ENCODE peak calls at places on chromosome 15, in six cellular contexts. One of them, this sample, is unnamed.

GRCh38 chr15:57387644-57388076 is 11.4 kb downstream of the CGNL1 start:
- DNase-seq in fibroblast of lung: no peak
- DNase-seq in CD14-positive monocyte: no peak
- DNase-seq in breast epithelium: no peak
- DNase-seq in H9: peak
- DNase-seq in A549: no peak
- DNase-seq in this sample: no peak

GRCh38 chr15:35557012-35557411 is 11.0 kb upstream of the DPH6 start:
- DNase-seq in fibroblast of lung: no peak
- DNase-seq in CD14-positive monocyte: no peak
- DNase-seq in breast epithelium: no peak
- DNase-seq in H9: no peak
- DNase-seq in A549: no peak
- DNase-seq in this sample: no peak

GRCh38 chr15:31453558-31454318 is 127.1 kb downstream of the KLF13 start:
- DNase-seq in fibroblast of lung: no peak
- DNase-seq in CD14-positive monocyte: no peak
- DNase-seq in breast epithelium: no peak
- DNase-seq in H9: peak
- DNase-seq in A549: no peak
- DNase-seq in this sample: no peak

GRCh38 chr15:90402230-90402629 is 14.2 kb downstream of the IQGAP1 start:
- DNase-seq in fibroblast of lung: peak
- DNase-seq in CD14-positive monocyte: peak
- DNase-seq in breast epithelium: peak
- DNase-seq in H9: no peak
- DNase-seq in A549: no peak
- DNase-seq in this sample: peak

GRCh38 chr15:50813865-50814264 is 48.4 kb upstream of the SPPL2A start:
- DNase-seq in fibroblast of lung: no peak
- DNase-seq in CD14-positive monocyte: no peak
- DNase-seq in breast epithelium: no peak
- DNase-seq in H9: no peak
- DNase-seq in A549: no peak
- DNase-seq in this sample: no peak

GRCh38 chr15:69160976-69161877 is 792 bp downstream of the GLCE start:
- DNase-seq in fibroblast of lung: peak
- DNase-seq in CD14-positive monocyte: no peak
- DNase-seq in breast epithelium: no peak
- DNase-seq in H9: peak
- DNase-seq in A549: peak
- DNase-seq in this sample: peak

GRCh38 chr15:80265021-80265420 is 13.0 kb upstream of the CTXND1 start:
- DNase-seq in fibroblast of lung: no peak
- DNase-seq in CD14-positive monocyte: no peak
- DNase-seq in breast epithelium: no peak
- DNase-seq in H9: no peak
- DNase-seq in A549: no peak
- DNase-seq in this sample: no peak

GRCh38 chr15:73949496-73949895 is 23.2 kb downstream of the LOXL1 start:
- DNase-seq in fibroblast of lung: no peak
- DNase-seq in CD14-positive monocyte: no peak
- DNase-seq in breast epithelium: no peak
- DNase-seq in H9: no peak
- DNase-seq in A549: no peak
- DNase-seq in this sample: peak

GRCh38 chr15:76994971-76995945 is at the start of gene PSTPIP1:
- DNase-seq in fibroblast of lung: no peak
- DNase-seq in CD14-positive monocyte: peak
- DNase-seq in breast epithelium: no peak
- DNase-seq in H9: no peak
- DNase-seq in A549: no peak
- DNase-seq in this sample: peak

GRCh38 chr15:34038404-34039179 is 412 bp downstream of the AVEN start:
- DNase-seq in fibroblast of lung: peak
- DNase-seq in CD14-positive monocyte: no peak
- DNase-seq in breast epithelium: peak
- DNase-seq in H9: peak
- DNase-seq in A549: peak
- DNase-seq in this sample: peak

GRCh38 chr15:77419050-77419835 is 661 bp downstream of the PEAK1 start:
- DNase-seq in fibroblast of lung: peak
- DNase-seq in CD14-positive monocyte: no peak
- DNase-seq in breast epithelium: peak
- DNase-seq in H9: peak
- DNase-seq in A549: peak
- DNase-seq in this sample: peak

GRCh38 chr15:85003593-85004312 is 22.1 kb downstream of the PDE8A start:
- DNase-seq in fibroblast of lung: no peak
- DNase-seq in CD14-positive monocyte: peak
- DNase-seq in breast epithelium: no peak
- DNase-seq in H9: no peak
- DNase-seq in A549: no peak
- DNase-seq in this sample: no peak

GRCh38 chr15:27485265-27485664 is 514.3 kb downstream of the GABRG3 start:
- DNase-seq in fibroblast of lung: no peak
- DNase-seq in CD14-positive monocyte: no peak
- DNase-seq in breast epithelium: no peak
- DNase-seq in H9: no peak
- DNase-seq in A549: no peak
- DNase-seq in this sample: no peak

GRCh38 chr15:77774350-77774749 is 141.6 kb upstream of the LINGO1 start:
- DNase-seq in fibroblast of lung: no peak
- DNase-seq in CD14-positive monocyte: no peak
- DNase-seq in breast epithelium: no peak
- DNase-seq in H9: no peak
- DNase-seq in A549: no peak
- DNase-seq in this sample: no peak

GRCh38 chr15:75927601-75928000 is 23.9 kb downstream of the FBXO22 start:
- DNase-seq in fibroblast of lung: peak
- DNase-seq in CD14-positive monocyte: no peak
- DNase-seq in breast epithelium: no peak
- DNase-seq in H9: no peak
- DNase-seq in A549: no peak
- DNase-seq in this sample: no peak

GRCh38 chr15:48965972-48966371 is 2.3 kb upstream of the SHC4 start:
- DNase-seq in fibroblast of lung: peak
- DNase-seq in CD14-positive monocyte: no peak
- DNase-seq in breast epithelium: no peak
- DNase-seq in H9: no peak
- DNase-seq in A549: peak
- DNase-seq in this sample: no peak

GRCh38 chr15:74024687-74025086 is 30.2 kb downstream of the PML start:
- DNase-seq in fibroblast of lung: no peak
- DNase-seq in CD14-positive monocyte: no peak
- DNase-seq in breast epithelium: no peak
- DNase-seq in H9: no peak
- DNase-seq in A549: no peak
- DNase-seq in this sample: peak

GRCh38 chr15:73318463-73319351 is 50.1 kb downstream of the HCN4 start:
- DNase-seq in fibroblast of lung: peak
- DNase-seq in CD14-positive monocyte: no peak
- DNase-seq in breast epithelium: no peak
- DNase-seq in H9: peak
- DNase-seq in A549: no peak
- DNase-seq in this sample: no peak

GRCh38 chr15:40273428-40273827 is 9.4 kb downstream of the ANKRD63 start:
- DNase-seq in fibroblast of lung: no peak
- DNase-seq in CD14-positive monocyte: no peak
- DNase-seq in breast epithelium: no peak
- DNase-seq in H9: no peak
- DNase-seq in A549: no peak
- DNase-seq in this sample: no peak

GRCh38 chr15:40275954-40276353 is 6.9 kb downstream of the ANKRD63 start:
- DNase-seq in fibroblast of lung: no peak
- DNase-seq in CD14-positive monocyte: no peak
- DNase-seq in breast epithelium: no peak
- DNase-seq in H9: no peak
- DNase-seq in A549: no peak
- DNase-seq in this sample: peak

GRCh38 chr15:40272713-40273056 is 10.2 kb downstream of the ANKRD63 start:
- DNase-seq in fibroblast of lung: no peak
- DNase-seq in CD14-positive monocyte: no peak
- DNase-seq in breast epithelium: no peak
- DNase-seq in H9: no peak
- DNase-seq in A549: peak
- DNase-seq in this sample: no peak

GRCh38 chr15:40275491-40275890 is 7.4 kb downstream of the ANKRD63 start:
- DNase-seq in fibroblast of lung: no peak
- DNase-seq in CD14-positive monocyte: no peak
- DNase-seq in breast epithelium: no peak
- DNase-seq in H9: no peak
- DNase-seq in A549: no peak
- DNase-seq in this sample: no peak

DNA sequence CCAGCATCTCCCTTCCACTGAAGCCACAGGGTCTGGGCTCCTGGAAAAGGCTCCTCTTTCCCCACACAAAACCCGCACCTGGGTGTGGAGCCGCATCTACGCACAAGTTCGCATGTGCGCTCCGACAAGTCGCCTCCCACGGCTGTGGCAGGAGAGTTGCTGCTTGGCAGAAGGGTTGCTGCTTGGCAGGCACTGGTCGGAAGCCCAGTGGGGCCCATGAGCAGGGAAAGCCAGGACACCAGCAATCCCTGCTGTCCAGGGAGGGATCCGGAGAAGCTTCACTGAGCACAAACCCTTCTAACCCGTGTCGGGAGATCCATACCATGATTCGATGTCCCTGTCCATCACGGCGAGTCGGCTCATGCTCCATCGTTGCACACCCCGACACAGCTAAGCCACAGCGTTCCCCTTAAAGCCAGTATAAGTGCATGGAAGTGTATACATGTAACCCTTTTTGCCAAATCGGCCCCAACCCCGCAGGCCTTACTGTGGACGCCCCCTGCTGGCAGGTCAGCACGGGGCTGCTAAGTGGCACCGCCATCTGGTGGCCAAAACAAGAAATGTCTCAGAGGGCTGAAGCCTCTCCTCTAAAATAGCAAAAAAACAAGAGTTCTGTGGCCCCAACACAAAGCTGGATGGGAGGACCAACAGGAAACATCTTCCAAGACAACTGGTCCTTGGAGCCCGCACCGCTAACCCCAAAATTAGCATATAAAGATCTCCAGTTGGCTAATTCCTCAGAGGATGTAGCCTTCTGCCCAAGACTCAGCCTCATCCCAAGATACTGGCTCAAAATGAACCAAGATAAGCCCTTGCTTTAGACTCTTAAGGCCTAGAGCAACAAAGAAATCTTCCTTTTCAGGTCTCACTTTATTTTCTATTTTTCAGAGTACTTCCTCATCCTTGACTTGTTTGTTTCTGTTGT is 8.3 kb downstream of the ANKRD63 start:
- DNase-seq in fibroblast of lung: peak
- DNase-seq in CD14-positive monocyte: peak
- DNase-seq in breast epithelium: peak
- DNase-seq in H9: peak
- DNase-seq in A549: peak
- DNase-seq in this sample: peak
- TF ChIP-seq CTCF in fibroblast of lung: peak
- TF ChIP-seq CTCF in CD14-positive monocyte: peak
- TF ChIP-seq CTCF in breast epithelium: peak
- TF ChIP-seq CTCF in H9: peak
- TF ChIP-seq CTCF in A549: peak
- TF ChIP-seq CTCF in this sample: peak

DNA sequence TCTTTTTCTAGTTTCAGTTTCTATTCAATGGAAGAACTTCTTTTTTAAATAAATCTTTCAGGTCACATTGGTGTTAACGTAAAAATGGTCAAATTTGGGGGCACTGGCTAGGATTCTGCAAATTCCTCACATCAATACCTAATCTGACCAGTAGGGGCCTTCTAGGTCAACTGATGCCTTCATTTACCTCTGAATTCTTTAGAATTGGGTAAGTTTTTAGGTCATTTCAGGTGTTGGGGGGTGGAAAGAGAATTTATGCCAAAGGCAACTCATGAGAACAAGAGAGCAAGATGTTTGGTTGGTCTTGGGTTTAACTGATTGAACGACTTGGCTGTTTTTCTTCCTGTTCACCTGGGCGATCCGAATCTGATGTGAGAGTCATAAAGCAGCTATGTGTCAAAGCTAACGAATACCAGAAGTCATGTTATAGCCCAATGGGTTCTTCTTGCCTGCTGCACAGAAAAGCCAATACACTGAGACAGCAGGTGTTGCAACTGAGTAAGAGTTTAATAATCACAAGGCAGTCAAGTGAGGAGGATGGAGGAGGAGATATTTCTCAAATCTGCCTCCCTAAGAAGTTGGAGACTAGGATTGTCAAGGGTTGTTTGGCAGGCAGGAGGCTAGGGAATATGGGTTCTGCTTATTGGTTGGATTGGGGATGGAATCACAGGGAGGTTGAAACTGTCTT is 15.3 kb downstream of the LRRC49 start:
- DNase-seq in fibroblast of lung: no peak
- DNase-seq in CD14-positive monocyte: no peak
- DNase-seq in breast epithelium: no peak
- DNase-seq in H9: no peak
- DNase-seq in A549: no peak
- DNase-seq in this sample: no peak
- TF ChIP-seq CTCF in fibroblast of lung: peak
- TF ChIP-seq CTCF in CD14-positive monocyte: peak
- TF ChIP-seq CTCF in breast epithelium: no peak
- TF ChIP-seq CTCF in H9: peak
- TF ChIP-seq CTCF in A549: no peak
- TF ChIP-seq CTCF in this sample: no peak

DNA sequence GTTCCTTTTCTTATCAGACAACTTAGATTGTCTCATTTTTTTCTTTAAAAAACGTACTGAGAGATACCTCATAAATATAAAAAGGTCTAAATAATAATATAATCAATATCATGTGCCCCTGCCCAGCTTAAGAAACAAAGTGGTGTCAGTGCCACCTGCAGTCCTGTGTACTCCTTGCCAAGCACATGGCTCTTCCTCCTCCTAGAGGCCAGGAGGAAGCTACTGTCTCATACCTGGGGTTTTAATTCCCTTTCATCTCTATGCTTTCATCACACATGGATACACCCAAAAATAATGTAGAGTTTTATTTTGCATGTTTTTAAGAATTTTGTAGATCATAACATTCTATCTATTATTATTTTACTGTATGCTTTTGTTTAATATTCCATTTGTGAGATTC is 98.6 kb upstream of the C15orf61 start:
- DNase-seq in fibroblast of lung: no peak
- DNase-seq in CD14-positive monocyte: no peak
- DNase-seq in breast epithelium: no peak
- DNase-seq in H9: no peak
- DNase-seq in A549: no peak
- DNase-seq in this sample: no peak
- TF ChIP-seq CTCF in fibroblast of lung: no peak
- TF ChIP-seq CTCF in CD14-positive monocyte: no peak
- TF ChIP-seq CTCF in breast epithelium: no peak
- TF ChIP-seq CTCF in H9: peak
- TF ChIP-seq CTCF in A549: peak
- TF ChIP-seq CTCF in this sample: no peak

GRCh38 chr15:25497934-25498333 is 59.1 kb upstream of the UBE3A start:
- DNase-seq in fibroblast of lung: no peak
- DNase-seq in CD14-positive monocyte: no peak
- DNase-seq in breast epithelium: no peak
- DNase-seq in H9: no peak
- DNase-seq in A549: no peak
- DNase-seq in this sample: no peak
- TF ChIP-seq CTCF in fibroblast of lung: no peak
- TF ChIP-seq CTCF in CD14-positive monocyte: no peak
- TF ChIP-seq CTCF in breast epithelium: no peak
- TF ChIP-seq CTCF in H9: no peak
- TF ChIP-seq CTCF in A549: no peak
- TF ChIP-seq CTCF in this sample: no peak

GRCh38 chr15:63983071-63983711 is 63.1 kb downstream of the DAPK2 start:
- DNase-seq in fibroblast of lung: no peak
- DNase-seq in CD14-positive monocyte: no peak
- DNase-seq in breast epithelium: no peak
- DNase-seq in H9: peak
- DNase-seq in A549: no peak
- DNase-seq in this sample: no peak
- TF ChIP-seq CTCF in fibroblast of lung: peak
- TF ChIP-seq CTCF in CD14-positive monocyte: no peak
- TF ChIP-seq CTCF in breast epithelium: no peak
- TF ChIP-seq CTCF in H9: peak
- TF ChIP-seq CTCF in A549: no peak
- TF ChIP-seq CTCF in this sample: no peak

This sample was measured in left lung.